ENCODE peak calls at places on chromosome 15, in five cellular contexts. T, U, D, P and L are unnamed samples.

GRCh38 chr15:96549136-96549535 is 218.6 kb downstream of the NR2F2 start:
- DNase-seq in T (no peak), U (no peak), D (no peak), P (no peak), L (no peak)

GRCh38 chr15:58212909-58213526 is 74.8 kb downstream of the AQP9 start:
- DNase-seq in T (peak), U (peak), D (no peak), P (peak), L (peak)

GRCh38 chr15:43483306-43484128 is 9.4 kb downstream of the TP53BP1 start:
- DNase-seq in T (no peak), U (peak), D (no peak), P (peak), L (no peak)

GRCh38 chr15:83653288-83653638 is 660 bp upstream of the ADAMTSL3 start:
- DNase-seq in T (no peak), U (no peak), D (no peak), P (no peak), L (no peak)

GRCh38 chr15:40333922-40334492 is 6.7 kb downstream of the CCDC9B start:
- DNase-seq in T (peak), U (no peak), D (peak), P (no peak), L (no peak)

GRCh38 chr15:89125038-89125826 is 37.0 kb downstream of the ABHD2 start:
- DNase-seq in T (no peak), U (no peak), D (no peak), P (no peak), L (no peak)

GRCh38 chr15:92633001-92633400 is 22.6 kb downstream of the FAM174B start:
- DNase-seq in T (no peak), U (no peak), D (no peak), P (no peak), L (no peak)

GRCh38 chr15:83230242-83230641 is 22.6 kb upstream of the HDGFL3 start:
- DNase-seq in T (no peak), U (no peak), D (no peak), P (no peak), L (no peak)

GRCh38 chr15:75693501-75694240 is 19.0 kb downstream of the CSPG4 start:
- DNase-seq in T (no peak), U (peak), D (no peak), P (peak), L (no peak)

GRCh38 chr15:39468341-39468740 is 112.5 kb upstream of the THBS1 start:
- DNase-seq in T (no peak), U (no peak), D (no peak), P (no peak), L (no peak)

GRCh38 chr15:99956820-99957641 is 223.8 kb upstream of the LYSMD4 start:
- DNase-seq in T (no peak), U (no peak), D (no peak), P (no peak), L (no peak)

GRCh38 chr15:90090226-90090848 is 11.9 kb downstream of the IDH2 start:
- DNase-seq in T (no peak), U (no peak), D (no peak), P (no peak), L (no peak)

GRCh38 chr15:47339800-47340575 is 377.3 kb upstream of the SEMA6D start:
- DNase-seq in T (no peak), U (no peak), D (no peak), P (no peak), L (no peak)

GRCh38 chr15:62912282-62912681 is 130.3 kb upstream of the TPM1 start:
- DNase-seq in T (no peak), U (no peak), D (no peak), P (no peak), L (no peak)

GRCh38 chr15:88630798-88631463 is 7.9 kb upstream of the ISG20 start:
- DNase-seq in T (no peak), U (no peak), D (no peak), P (no peak), L (no peak)

GRCh38 chr15:25830844-25831443 is 32.2 kb downstream of the ATP10A start:
- DNase-seq in T (no peak), U (peak), D (no peak), P (peak), L (no peak)

GRCh38 chr15:61938249-61938648 is 122.0 kb downstream of the VPS13C start:
- DNase-seq in T (no peak), U (no peak), D (no peak), P (no peak), L (no peak)

GRCh38 chr15:92650966-92651365 is 4.6 kb downstream of the FAM174B start:
- DNase-seq in T (no peak), U (no peak), D (no peak), P (no peak), L (no peak)

GRCh38 chr15:40493089-40493840 is 22.5 kb downstream of the CHST14 start:
- DNase-seq in T (no peak), U (no peak), D (no peak), P (peak), L (no peak)

GRCh38 chr15:59296181-59296617 is 76.5 kb downstream of the MYO1E start:
- DNase-seq in T (no peak), U (peak), D (no peak), P (peak), L (no peak)

GRCh38 chr15:92467245-92467644 is 73.6 kb downstream of the ST8SIA2 start:
- DNase-seq in T (no peak), U (no peak), D (no peak), P (no peak), L (no peak)

GRCh38 chr15:27545494-27546255 is 553.4 kb downstream of the OCA2 start:
- DNase-seq in T (no peak), U (no peak), D (no peak), P (peak), L (no peak)

GRCh38 chr15:98650871-98651481 is 2.6 kb downstream of the IGF1R start:
- DNase-seq in T (no peak), U (peak), D (peak), P (no peak), L (no peak)

GRCh38 chr15:82051664-82052063 is 5.8 kb upstream of the MEX3B start:
- DNase-seq in T (no peak), U (no peak), D (no peak), P (peak), L (no peak)

GRCh38 chr15:58562135-58562534 is 130.3 kb downstream of the LIPC start:
- DNase-seq in T (peak), U (no peak), D (no peak), P (no peak), L (no peak)

GRCh38 chr15:41417418-41417811 is 520 bp downstream of the RTF1 start:
- DNase-seq in T (no peak), U (no peak), D (peak), P (peak), L (no peak)

GRCh38 chr15:51229907-51230328 is 108.5 kb downstream of the CYP19A1 start:
- DNase-seq in T (no peak), U (peak), D (no peak), P (peak), L (peak)

GRCh38 chr15:73867956-73868355 is 5.4 kb upstream of the TBC1D21 start:
- DNase-seq in T (no peak), U (no peak), D (no peak), P (no peak), L (no peak)

GRCh38 chr15:92003515-92004067 is 150.1 kb downstream of the SLCO3A1 start:
- DNase-seq in T (no peak), U (no peak), D (no peak), P (no peak), L (no peak)